ENCODE peak calls at places on chromosomes 1 and 21, in eight cellular contexts. One of them, this sample, is unnamed.

GRCh38 chr1:2564815-2565415 is 8.7 kb downstream of the TNFRSF14 start:
- DNase-seq in stimulated activated CD4-positive, alpha-beta T cell treated with anti-CD3 and anti-CD28 coated beads, Interleukin-4, amount 100 ng/mL, for 48 hours: no peak
- DNase-seq in AG08396: no peak
- DNase-seq in AG20443: no peak
- DNase-seq in activated T-cell treated with anti-CD3 and anti-CD28 coated beads, Interleukin-2, amount 50 U/mL, for 4 hours: no peak
- DNase-seq in NCI-H2081: no peak
- DNase-seq in ascending aorta: no peak
- DNase-seq in CD4-positive, alpha-beta memory T cell: no peak
- DNase-seq in this sample: no peak

GRCh38 chr1:5646486-5646885 is 345.7 kb downstream of the NPHP4 start:
- DNase-seq in stimulated activated CD4-positive, alpha-beta T cell treated with anti-CD3 and anti-CD28 coated beads, Interleukin-4, amount 100 ng/mL, for 48 hours: no peak
- DNase-seq in AG08396: no peak
- DNase-seq in AG20443: no peak
- DNase-seq in activated T-cell treated with anti-CD3 and anti-CD28 coated beads, Interleukin-2, amount 50 U/mL, for 4 hours: no peak
- DNase-seq in NCI-H2081: no peak
- DNase-seq in ascending aorta: no peak
- DNase-seq in CD4-positive, alpha-beta memory T cell: no peak
- DNase-seq in this sample: no peak

GRCh38 chr1:156440689-156441437 is 59.7 kb downstream of the MEF2D start:
- DNase-seq in stimulated activated CD4-positive, alpha-beta T cell treated with anti-CD3 and anti-CD28 coated beads, Interleukin-4, amount 100 ng/mL, for 48 hours: no peak
- DNase-seq in AG08396: no peak
- DNase-seq in AG20443: no peak
- DNase-seq in activated T-cell treated with anti-CD3 and anti-CD28 coated beads, Interleukin-2, amount 50 U/mL, for 4 hours: no peak
- DNase-seq in NCI-H2081: no peak
- DNase-seq in ascending aorta: no peak
- DNase-seq in CD4-positive, alpha-beta memory T cell: no peak
- DNase-seq in this sample: no peak

GRCh38 chr1:19772053-19772452 is 27.7 kb downstream of the TMCO4 start:
- DNase-seq in stimulated activated CD4-positive, alpha-beta T cell treated with anti-CD3 and anti-CD28 coated beads, Interleukin-4, amount 100 ng/mL, for 48 hours: no peak
- DNase-seq in AG08396: no peak
- DNase-seq in AG20443: no peak
- DNase-seq in activated T-cell treated with anti-CD3 and anti-CD28 coated beads, Interleukin-2, amount 50 U/mL, for 4 hours: no peak
- DNase-seq in NCI-H2081: no peak
- DNase-seq in ascending aorta: no peak
- DNase-seq in CD4-positive, alpha-beta memory T cell: no peak
- DNase-seq in this sample: no peak

GRCh38 chr1:153122831-153123421 is 9.6 kb upstream of the SPRR2F start:
- DNase-seq in stimulated activated CD4-positive, alpha-beta T cell treated with anti-CD3 and anti-CD28 coated beads, Interleukin-4, amount 100 ng/mL, for 48 hours: no peak
- DNase-seq in AG08396: peak; percentile 2
- DNase-seq in AG20443: no peak
- DNase-seq in activated T-cell treated with anti-CD3 and anti-CD28 coated beads, Interleukin-2, amount 50 U/mL, for 4 hours: no peak
- DNase-seq in NCI-H2081: peak; percentile 100
- DNase-seq in ascending aorta: no peak
- DNase-seq in CD4-positive, alpha-beta memory T cell: no peak
- DNase-seq in this sample: no peak

GRCh38 chr1:162973381-162973795 is 95.8 kb upstream of the RGS4 start:
- DNase-seq in stimulated activated CD4-positive, alpha-beta T cell treated with anti-CD3 and anti-CD28 coated beads, Interleukin-4, amount 100 ng/mL, for 48 hours: no peak
- DNase-seq in AG08396: peak; percentile 67
- DNase-seq in AG20443: peak; percentile 75
- DNase-seq in activated T-cell treated with anti-CD3 and anti-CD28 coated beads, Interleukin-2, amount 50 U/mL, for 4 hours: no peak
- DNase-seq in NCI-H2081: no peak
- DNase-seq in ascending aorta: no peak
- DNase-seq in CD4-positive, alpha-beta memory T cell: no peak
- DNase-seq in this sample: no peak

GRCh38 chr1:6960291-6960758 is 175.1 kb downstream of the CAMTA1 start:
- DNase-seq in stimulated activated CD4-positive, alpha-beta T cell treated with anti-CD3 and anti-CD28 coated beads, Interleukin-4, amount 100 ng/mL, for 48 hours: no peak
- DNase-seq in AG08396: peak; percentile 46
- DNase-seq in AG20443: peak; percentile 72
- DNase-seq in activated T-cell treated with anti-CD3 and anti-CD28 coated beads, Interleukin-2, amount 50 U/mL, for 4 hours: no peak
- DNase-seq in NCI-H2081: no peak
- DNase-seq in ascending aorta: no peak
- DNase-seq in CD4-positive, alpha-beta memory T cell: no peak
- DNase-seq in this sample: no peak

GRCh38 chr1:218027152-218027551 is 257.9 kb upstream of the RRP15 start:
- DNase-seq in stimulated activated CD4-positive, alpha-beta T cell treated with anti-CD3 and anti-CD28 coated beads, Interleukin-4, amount 100 ng/mL, for 48 hours: no peak
- DNase-seq in AG08396: no peak
- DNase-seq in AG20443: no peak
- DNase-seq in activated T-cell treated with anti-CD3 and anti-CD28 coated beads, Interleukin-2, amount 50 U/mL, for 4 hours: no peak
- DNase-seq in NCI-H2081: no peak
- DNase-seq in ascending aorta: no peak
- DNase-seq in CD4-positive, alpha-beta memory T cell: no peak
- DNase-seq in this sample: no peak

GRCh38 chr1:159932296-159933285 is 7.3 kb upstream of the TAGLN2 start:
- DNase-seq in stimulated activated CD4-positive, alpha-beta T cell treated with anti-CD3 and anti-CD28 coated beads, Interleukin-4, amount 100 ng/mL, for 48 hours: no peak
- DNase-seq in AG08396: no peak
- DNase-seq in AG20443: no peak
- DNase-seq in activated T-cell treated with anti-CD3 and anti-CD28 coated beads, Interleukin-2, amount 50 U/mL, for 4 hours: no peak
- DNase-seq in NCI-H2081: peak; percentile 50
- DNase-seq in ascending aorta: no peak
- DNase-seq in CD4-positive, alpha-beta memory T cell: no peak
- DNase-seq in this sample: no peak

GRCh38 chr21:35664683-35665082 is 395.6 kb downstream of the SETD4 start:
- DNase-seq in stimulated activated CD4-positive, alpha-beta T cell treated with anti-CD3 and anti-CD28 coated beads, Interleukin-4, amount 100 ng/mL, for 48 hours: peak; percentile 8
- DNase-seq in AG08396: no peak
- DNase-seq in AG20443: no peak
- DNase-seq in activated T-cell treated with anti-CD3 and anti-CD28 coated beads, Interleukin-2, amount 50 U/mL, for 4 hours: no peak
- DNase-seq in NCI-H2081: no peak
- DNase-seq in ascending aorta: no peak
- DNase-seq in CD4-positive, alpha-beta memory T cell: no peak
- DNase-seq in this sample: no peak

GRCh38 chr21:45294509-45295291 is 7.0 kb upstream of the POFUT2 start:
- DNase-seq in stimulated activated CD4-positive, alpha-beta T cell treated with anti-CD3 and anti-CD28 coated beads, Interleukin-4, amount 100 ng/mL, for 48 hours: no peak
- DNase-seq in AG08396: peak; percentile 95
- DNase-seq in AG20443: no peak
- DNase-seq in activated T-cell treated with anti-CD3 and anti-CD28 coated beads, Interleukin-2, amount 50 U/mL, for 4 hours: no peak
- DNase-seq in NCI-H2081: no peak
- DNase-seq in ascending aorta: peak; percentile 97
- DNase-seq in CD4-positive, alpha-beta memory T cell: no peak
- DNase-seq in this sample: no peak

GRCh38 chr1:39900662-39901485 is 843 bp downstream of the MYCL start:
- DNase-seq in stimulated activated CD4-positive, alpha-beta T cell treated with anti-CD3 and anti-CD28 coated beads, Interleukin-4, amount 100 ng/mL, for 48 hours: peak; percentile 7
- DNase-seq in AG08396: peak; percentile 60
- DNase-seq in AG20443: peak; percentile 54
- DNase-seq in activated T-cell treated with anti-CD3 and anti-CD28 coated beads, Interleukin-2, amount 50 U/mL, for 4 hours: no peak
- DNase-seq in NCI-H2081: no peak
- DNase-seq in ascending aorta: no peak
- DNase-seq in CD4-positive, alpha-beta memory T cell: no peak
- DNase-seq in this sample: no peak

GRCh38 chr21:21165063-21165645 is 166.9 kb downstream of the NCAM2 start:
- DNase-seq in stimulated activated CD4-positive, alpha-beta T cell treated with anti-CD3 and anti-CD28 coated beads, Interleukin-4, amount 100 ng/mL, for 48 hours: no peak
- DNase-seq in AG08396: peak; percentile 74
- DNase-seq in AG20443: peak; percentile 86
- DNase-seq in activated T-cell treated with anti-CD3 and anti-CD28 coated beads, Interleukin-2, amount 50 U/mL, for 4 hours: no peak
- DNase-seq in NCI-H2081: no peak
- DNase-seq in ascending aorta: peak; percentile 66
- DNase-seq in CD4-positive, alpha-beta memory T cell: no peak
- DNase-seq in this sample: no peak

GRCh38 chr1:221727146-221728036 is 14.5 kb downstream of the DUSP10 start:
- DNase-seq in stimulated activated CD4-positive, alpha-beta T cell treated with anti-CD3 and anti-CD28 coated beads, Interleukin-4, amount 100 ng/mL, for 48 hours: no peak
- DNase-seq in AG08396: no peak
- DNase-seq in AG20443: no peak
- DNase-seq in activated T-cell treated with anti-CD3 and anti-CD28 coated beads, Interleukin-2, amount 50 U/mL, for 4 hours: no peak
- DNase-seq in NCI-H2081: no peak
- DNase-seq in ascending aorta: no peak
- DNase-seq in CD4-positive, alpha-beta memory T cell: no peak
- DNase-seq in this sample: no peak

GRCh38 chr1:205314986-205315618 is 6.4 kb downstream of the NUAK2 start:
- DNase-seq in stimulated activated CD4-positive, alpha-beta T cell treated with anti-CD3 and anti-CD28 coated beads, Interleukin-4, amount 100 ng/mL, for 48 hours: no peak
- DNase-seq in AG08396: no peak
- DNase-seq in AG20443: no peak
- DNase-seq in activated T-cell treated with anti-CD3 and anti-CD28 coated beads, Interleukin-2, amount 50 U/mL, for 4 hours: no peak
- DNase-seq in NCI-H2081: peak; percentile 6
- DNase-seq in ascending aorta: no peak
- DNase-seq in CD4-positive, alpha-beta memory T cell: no peak
- DNase-seq in this sample: no peak

GRCh38 chr1:95309031-95309459 is 75.0 kb downstream of the RWDD3 start:
- DNase-seq in stimulated activated CD4-positive, alpha-beta T cell treated with anti-CD3 and anti-CD28 coated beads, Interleukin-4, amount 100 ng/mL, for 48 hours: no peak
- DNase-seq in AG08396: peak; percentile 31
- DNase-seq in AG20443: peak; percentile 50
- DNase-seq in activated T-cell treated with anti-CD3 and anti-CD28 coated beads, Interleukin-2, amount 50 U/mL, for 4 hours: no peak
- DNase-seq in NCI-H2081: peak; percentile 69
- DNase-seq in ascending aorta: no peak
- DNase-seq in CD4-positive, alpha-beta memory T cell: no peak
- DNase-seq in this sample: no peak

GRCh38 chr1:109112056-109112651 is 1.8 kb upstream of the ELAPOR1 start:
- DNase-seq in stimulated activated CD4-positive, alpha-beta T cell treated with anti-CD3 and anti-CD28 coated beads, Interleukin-4, amount 100 ng/mL, for 48 hours: no peak
- DNase-seq in AG08396: peak; percentile 31
- DNase-seq in AG20443: peak; percentile 51
- DNase-seq in activated T-cell treated with anti-CD3 and anti-CD28 coated beads, Interleukin-2, amount 50 U/mL, for 4 hours: no peak
- DNase-seq in NCI-H2081: no peak
- DNase-seq in ascending aorta: peak; percentile 34
- DNase-seq in CD4-positive, alpha-beta memory T cell: no peak
- DNase-seq in this sample: no peak

GRCh38 chr21:45637883-45638282 is 5.6 kb upstream of the PCBP3 start:
- DNase-seq in stimulated activated CD4-positive, alpha-beta T cell treated with anti-CD3 and anti-CD28 coated beads, Interleukin-4, amount 100 ng/mL, for 48 hours: no peak
- DNase-seq in AG08396: no peak
- DNase-seq in AG20443: no peak
- DNase-seq in activated T-cell treated with anti-CD3 and anti-CD28 coated beads, Interleukin-2, amount 50 U/mL, for 4 hours: no peak
- DNase-seq in NCI-H2081: no peak
- DNase-seq in ascending aorta: no peak
- DNase-seq in CD4-positive, alpha-beta memory T cell: no peak
- DNase-seq in this sample: no peak

GRCh38 chr1:232137066-232137465 is 492.9 kb downstream of the SIPA1L2 start:
- DNase-seq in stimulated activated CD4-positive, alpha-beta T cell treated with anti-CD3 and anti-CD28 coated beads, Interleukin-4, amount 100 ng/mL, for 48 hours: no peak
- DNase-seq in AG08396: no peak
- DNase-seq in AG20443: no peak
- DNase-seq in activated T-cell treated with anti-CD3 and anti-CD28 coated beads, Interleukin-2, amount 50 U/mL, for 4 hours: no peak
- DNase-seq in NCI-H2081: no peak
- DNase-seq in ascending aorta: no peak
- DNase-seq in CD4-positive, alpha-beta memory T cell: no peak
- DNase-seq in this sample: no peak

GRCh38 chr1:215475719-215476525 is 91.2 kb upstream of the KCTD3 start:
- DNase-seq in stimulated activated CD4-positive, alpha-beta T cell treated with anti-CD3 and anti-CD28 coated beads, Interleukin-4, amount 100 ng/mL, for 48 hours: no peak
- DNase-seq in AG08396: peak; percentile 27
- DNase-seq in AG20443: peak; percentile 79
- DNase-seq in activated T-cell treated with anti-CD3 and anti-CD28 coated beads, Interleukin-2, amount 50 U/mL, for 4 hours: no peak
- DNase-seq in NCI-H2081: peak; percentile 71
- DNase-seq in ascending aorta: no peak
- DNase-seq in CD4-positive, alpha-beta memory T cell: no peak
- DNase-seq in this sample: no peak

GRCh38 chr1:155002479-155003226 is at the start of gene ZBTB7B:
- DNase-seq in stimulated activated CD4-positive, alpha-beta T cell treated with anti-CD3 and anti-CD28 coated beads, Interleukin-4, amount 100 ng/mL, for 48 hours: no peak
- DNase-seq in AG08396: peak; percentile 76
- DNase-seq in AG20443: peak; percentile 65
- DNase-seq in activated T-cell treated with anti-CD3 and anti-CD28 coated beads, Interleukin-2, amount 50 U/mL, for 4 hours: no peak
- DNase-seq in NCI-H2081: no peak
- DNase-seq in ascending aorta: no peak
- DNase-seq in CD4-positive, alpha-beta memory T cell: no peak
- DNase-seq in this sample: no peak

GRCh38 chr1:227815468-227816409 is at the start of gene PRSS38:
- DNase-seq in stimulated activated CD4-positive, alpha-beta T cell treated with anti-CD3 and anti-CD28 coated beads, Interleukin-4, amount 100 ng/mL, for 48 hours: no peak
- DNase-seq in AG08396: no peak
- DNase-seq in AG20443: no peak
- DNase-seq in activated T-cell treated with anti-CD3 and anti-CD28 coated beads, Interleukin-2, amount 50 U/mL, for 4 hours: no peak
- DNase-seq in NCI-H2081: no peak
- DNase-seq in ascending aorta: no peak
- DNase-seq in CD4-positive, alpha-beta memory T cell: no peak
- DNase-seq in this sample: no peak

GRCh38 chr1:68313736-68314594 is 81.6 kb upstream of the WLS start:
- DNase-seq in stimulated activated CD4-positive, alpha-beta T cell treated with anti-CD3 and anti-CD28 coated beads, Interleukin-4, amount 100 ng/mL, for 48 hours: no peak
- DNase-seq in AG08396: no peak
- DNase-seq in AG20443: no peak
- DNase-seq in activated T-cell treated with anti-CD3 and anti-CD28 coated beads, Interleukin-2, amount 50 U/mL, for 4 hours: no peak
- DNase-seq in NCI-H2081: peak; percentile 90
- DNase-seq in ascending aorta: no peak
- DNase-seq in CD4-positive, alpha-beta memory T cell: no peak
- DNase-seq in this sample: no peak

GRCh38 chr1:84851839-84852238 is 41.2 kb downstream of the LPAR3 start:
- DNase-seq in stimulated activated CD4-positive, alpha-beta T cell treated with anti-CD3 and anti-CD28 coated beads, Interleukin-4, amount 100 ng/mL, for 48 hours: no peak
- DNase-seq in AG08396: peak; percentile 80
- DNase-seq in AG20443: peak; percentile 92
- DNase-seq in activated T-cell treated with anti-CD3 and anti-CD28 coated beads, Interleukin-2, amount 50 U/mL, for 4 hours: no peak
- DNase-seq in NCI-H2081: no peak
- DNase-seq in ascending aorta: no peak
- DNase-seq in CD4-positive, alpha-beta memory T cell: no peak
- DNase-seq in this sample: no peak

GRCh38 chr1:29186707-29187106 is 5.0 kb upstream of the SRSF4 start:
- DNase-seq in stimulated activated CD4-positive, alpha-beta T cell treated with anti-CD3 and anti-CD28 coated beads, Interleukin-4, amount 100 ng/mL, for 48 hours: no peak
- DNase-seq in AG08396: no peak
- DNase-seq in AG20443: no peak
- DNase-seq in activated T-cell treated with anti-CD3 and anti-CD28 coated beads, Interleukin-2, amount 50 U/mL, for 4 hours: no peak
- DNase-seq in NCI-H2081: no peak
- DNase-seq in ascending aorta: no peak
- DNase-seq in CD4-positive, alpha-beta memory T cell: no peak
- DNase-seq in this sample: no peak